ENCODE peak calls at places on chromosomes 5 and 9, in five cellular contexts. D is MM.1S, L is HCT116, V is SK-N-SH, H is hepatocyte. I is an unnamed sample.

GRCh38 chr5:41122459-41122858 is 51.3 kb upstream of the MROH2B start:
- DNase-seq in D (no peak), L (no peak), V (no peak), H (no peak), I (no peak)

GRCh38 chr5:171451421-171451820 is 32.0 kb downstream of the FGF18 start:
- DNase-seq in D (no peak), L (no peak), V (no peak), H (no peak), I (no peak)

GRCh38 chr5:154518438-154518867 is 40.4 kb upstream of the HAND1 start:
- DNase-seq in D (no peak), L (no peak), V (peak), H (no peak), I (no peak)

GRCh38 chr9:110049699-110050450 is 158.1 kb downstream of the C9orf152 start:
- DNase-seq in D (peak), L (no peak), V (peak), H (peak), I (peak)

GRCh38 chr5:14036947-14037346 is 92.5 kb upstream of the DNAH5 start:
- DNase-seq in D (no peak), L (no peak), V (no peak), H (no peak), I (peak)

GRCh38 chr5:2373631-2374030 is 377.8 kb downstream of the IRX2 start:
- DNase-seq in D (no peak), L (no peak), V (no peak), H (no peak), I (no peak)

GRCh38 chr9:102514541-102514940 is 480.6 kb upstream of the CYLC2 start:
- DNase-seq in D (no peak), L (no peak), V (no peak), H (no peak), I (no peak)

GRCh38 chr5:130978475-130978874 is 186.6 kb downstream of the HINT1 start:
- DNase-seq in D (no peak), L (no peak), V (no peak), H (no peak), I (peak)

GRCh38 chr5:108278285-108279240 is 103.3 kb downstream of the FBXL17 start:
- DNase-seq in D (no peak), L (no peak), V (no peak), H (no peak), I (no peak)

GRCh38 chr5:112142769-112143270 is 276.3 kb downstream of the EPB41L4A start:
- DNase-seq in D (no peak), L (no peak), V (no peak), H (peak), I (peak)

GRCh38 chr9:129235931-129236331 is 57.9 kb upstream of the IER5L start:
- DNase-seq in D (peak), L (no peak), V (no peak), H (no peak), I (no peak)

GRCh38 chr5:60945760-60946253 is 802 bp downstream of the NDUFAF2 start:
- DNase-seq in D (peak), L (no peak), V (peak), H (no peak), I (peak)

GRCh38 chr5:176171171-176171760 is 67.0 kb upstream of the SIMC1 start:
- DNase-seq in D (no peak), L (no peak), V (no peak), H (no peak), I (no peak)

DNA sequence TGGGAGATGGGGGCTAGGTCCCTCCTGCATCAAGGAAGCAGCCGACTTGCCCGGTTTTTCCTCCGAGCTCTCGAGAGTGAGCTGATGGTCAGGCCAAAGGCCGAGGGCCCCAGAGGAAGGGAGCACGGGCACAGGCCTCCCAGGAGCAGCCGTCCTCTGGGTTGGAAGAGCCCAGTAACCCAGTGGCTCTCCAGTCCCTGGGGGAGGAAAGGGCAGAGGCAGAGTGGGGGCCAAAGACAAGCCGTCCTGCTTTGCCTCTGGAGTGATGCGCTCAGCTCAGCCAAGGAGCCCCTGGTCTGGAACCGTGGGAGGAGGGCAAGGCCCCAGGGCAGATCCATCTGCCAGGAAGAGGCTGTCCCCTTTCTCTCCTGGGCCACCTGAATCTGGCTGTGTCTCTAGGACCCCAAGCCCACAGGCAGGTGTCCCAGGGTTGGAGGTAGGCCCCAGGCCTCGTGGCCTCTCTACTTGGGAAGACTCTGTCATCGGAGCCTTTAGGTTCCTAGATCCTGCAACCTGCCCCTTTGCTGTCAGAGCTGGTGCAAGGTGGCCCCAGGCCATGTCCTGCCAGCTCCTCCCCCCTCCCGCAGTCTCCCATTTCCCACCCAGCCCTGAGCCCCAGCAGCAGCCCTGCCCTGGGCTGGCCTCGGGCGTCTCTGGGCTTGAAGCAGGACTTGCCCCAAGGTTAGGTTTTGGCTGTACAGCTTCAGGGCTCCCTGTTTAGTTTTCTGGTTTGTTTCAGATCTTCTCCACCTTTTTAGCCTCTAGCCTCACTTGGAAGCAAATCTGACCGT is 224.1 kb downstream of the CACNA1B start:
- DNase-seq in D (no peak), L (no peak), V (peak), H (no peak), I (no peak)
- H3K4me2 ChIP-seq in D (no peak), L (no peak), V (no peak), H (no peak), I (no peak)

GRCh38 chr9:5783982-5784381 is 48.9 kb downstream of the ERMP1 start:
- DNase-seq in D (no peak), L (no peak), V (no peak), H (no peak), I (peak)
- H3K27ac ChIP-seq in D (no peak), L (no peak), V (no peak), H (no peak), I (no peak)

GRCh38 chr5:149860801-149861322 is 83.7 kb downstream of the PDE6A start:
- DNase-seq in D (peak), L (no peak), V (no peak), H (no peak), I (no peak)
- TF ChIP-seq EZH2phosphoT487 in D (no peak), L (no peak), V (no peak), H (no peak), I (no peak)

GRCh38 chr5:139854029-139854605 is 58.5 kb downstream of the PSD2 start:
- DNase-seq in D (no peak), L (no peak), V (no peak), H (no peak), I (no peak)

GRCh38 chr5:139856694-139857093 is 61.1 kb downstream of the PSD2 start:
- DNase-seq in D (no peak), L (no peak), V (peak), H (no peak), I (no peak)

GRCh38 chr5:139855451-139855850 is 59.8 kb downstream of the PSD2 start:
- DNase-seq in D (no peak), L (no peak), V (no peak), H (no peak), I (no peak)

GRCh38 chr5:139854953-139855352 is 59.3 kb downstream of the PSD2 start:
- DNase-seq in D (no peak), L (no peak), V (no peak), H (no peak), I (no peak)

DNA sequence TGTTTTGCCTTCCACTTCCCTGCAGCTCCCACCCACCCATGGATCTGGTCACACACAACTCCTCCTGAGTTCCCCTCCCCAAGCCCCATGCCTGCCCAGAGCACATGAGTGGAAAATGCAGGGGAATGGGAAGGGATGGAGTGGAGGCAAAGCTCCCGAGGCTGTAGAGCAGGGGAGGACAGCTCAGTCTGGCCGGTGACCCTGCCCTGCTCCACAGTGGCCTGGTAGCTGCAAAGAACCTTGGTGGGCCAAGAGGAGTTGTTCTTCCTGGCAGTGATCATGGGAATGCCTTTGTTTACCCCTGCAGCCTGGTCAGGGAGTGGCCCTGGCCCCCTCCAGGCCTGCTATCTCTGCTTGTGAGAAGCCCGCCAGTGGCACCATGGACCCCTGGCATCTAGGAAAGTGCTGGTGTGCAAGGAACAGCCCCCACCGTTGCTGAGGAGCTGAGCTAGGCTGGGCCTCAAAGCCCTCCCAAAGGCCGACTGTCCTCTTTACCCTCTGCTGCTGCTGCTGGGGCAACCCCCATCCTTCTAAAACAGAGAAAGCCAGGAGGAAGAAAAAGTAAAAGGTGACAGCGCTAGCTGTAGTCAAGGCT is 60.4 kb downstream of the PSD2 start:
- DNase-seq in D (no peak), L (no peak), V (no peak), H (no peak), I (no peak)
- H3K4me2 ChIP-seq in D (no peak), L (no peak), V (no peak), H (no peak), I (no peak)

DNA sequence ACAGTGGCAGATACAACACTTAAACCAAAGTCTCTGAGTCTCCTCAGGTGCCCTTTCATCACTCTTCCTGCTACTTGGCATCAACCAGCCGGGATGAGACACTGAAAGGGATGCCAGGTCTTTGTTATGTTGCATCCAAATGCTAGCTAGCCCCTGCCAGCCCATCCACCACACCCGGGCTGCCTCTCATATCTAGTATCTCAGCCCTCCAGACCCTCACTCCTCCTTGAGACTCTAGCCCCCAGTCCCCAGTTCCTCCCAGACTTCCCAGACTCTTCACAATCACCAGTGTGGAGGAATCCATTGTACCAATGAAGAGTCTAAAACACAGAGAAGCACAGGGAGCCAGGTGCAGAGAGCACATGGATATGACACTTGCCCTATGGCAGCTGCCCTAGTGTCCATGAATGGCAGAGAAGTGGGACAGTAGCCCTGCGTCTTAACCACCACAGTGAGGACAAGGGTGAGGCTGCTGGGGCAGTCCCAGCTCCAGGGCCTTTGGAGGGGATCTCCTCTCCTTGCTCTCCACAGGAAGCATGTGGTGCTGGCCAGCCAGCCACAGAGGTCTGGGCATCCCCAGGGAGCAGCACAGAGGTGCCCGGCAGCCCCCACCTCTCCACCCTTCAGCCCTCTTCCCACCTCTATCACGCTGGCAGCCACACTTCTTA is 21.6 kb downstream of the CSF2 start:
- DNase-seq in D (no peak), L (no peak), V (no peak), H (no peak), I (no peak)
- H3K27ac ChIP-seq in D (no peak), L (no peak), V (no peak), H (no peak), I (peak)

I was measured in GM23248.